ENCODE peak calls at places on chromosome 19, in nine cellular contexts. One of them, this sample, is unnamed.
A peak's percentile ranks its signal among the peaks of the same experiment; 100 is the strongest.

GRCh38 chr19:6362351-6362801 is 1.0 kb downstream of the CLPP start:
- DNase-seq in fibroblast of mammary gland: peak; percentile 14
- DNase-seq in T1000: no peak
- DNase-seq in tibial artery: no peak
- DNase-seq in stimulated activated naive CD8-positive, alpha-beta T cell treated with anti-CD3 and anti-CD28 coated beads, Interleukin-15, Interleukin-2, amounts not matched to agents 100 U/mL and 50 U/mL, for 24 hours: peak; percentile 43
- DNase-seq in stimulated activated CD8-positive, alpha-beta memory T cell treated with anti-CD3 and anti-CD28 coated beads, Interleukin-12 subunit alpha, Interleukin-12 subunit beta, amount 100 ng/mL, for 1 hour: peak; percentile 4
- DNase-seq in AG09319: no peak
- DNase-seq in left ventricle myocardium inferior: no peak
- DNase-seq in HEK293T: no peak
- DNase-seq in this sample: no peak

GRCh38 chr19:54190942-54191670 is at the start of gene TSEN34:
- DNase-seq in fibroblast of mammary gland: peak; percentile 70
- DNase-seq in T1000: peak; percentile 91
- DNase-seq in tibial artery: peak; percentile 86
- DNase-seq in stimulated activated naive CD8-positive, alpha-beta T cell treated with anti-CD3 and anti-CD28 coated beads, Interleukin-15, Interleukin-2, amounts not matched to agents 100 U/mL and 50 U/mL, for 24 hours: peak; percentile 90
- DNase-seq in stimulated activated CD8-positive, alpha-beta memory T cell treated with anti-CD3 and anti-CD28 coated beads, Interleukin-12 subunit alpha, Interleukin-12 subunit beta, amount 100 ng/mL, for 1 hour: peak; percentile 75
- DNase-seq in AG09319: peak; percentile 42
- DNase-seq in left ventricle myocardium inferior: peak; percentile 88
- DNase-seq in HEK293T: peak; percentile 71
- DNase-seq in this sample: no peak

GRCh38 chr19:11269408-11269807 is 7.1 kb upstream of the DOCK6 start:
- DNase-seq in fibroblast of mammary gland: peak; percentile 50
- DNase-seq in T1000: no peak
- DNase-seq in tibial artery: no peak
- DNase-seq in stimulated activated naive CD8-positive, alpha-beta T cell treated with anti-CD3 and anti-CD28 coated beads, Interleukin-15, Interleukin-2, amounts not matched to agents 100 U/mL and 50 U/mL, for 24 hours: no peak
- DNase-seq in stimulated activated CD8-positive, alpha-beta memory T cell treated with anti-CD3 and anti-CD28 coated beads, Interleukin-12 subunit alpha, Interleukin-12 subunit beta, amount 100 ng/mL, for 1 hour: no peak
- DNase-seq in AG09319: no peak
- DNase-seq in left ventricle myocardium inferior: no peak
- DNase-seq in HEK293T: no peak
- DNase-seq in this sample: peak; percentile 68

GRCh38 chr19:45153339-45154063 is 7.3 kb downstream of the NKPD1 start:
- DNase-seq in fibroblast of mammary gland: peak; percentile 56
- DNase-seq in T1000: no peak
- DNase-seq in tibial artery: no peak
- DNase-seq in stimulated activated naive CD8-positive, alpha-beta T cell treated with anti-CD3 and anti-CD28 coated beads, Interleukin-15, Interleukin-2, amounts not matched to agents 100 U/mL and 50 U/mL, for 24 hours: peak; percentile 51
- DNase-seq in stimulated activated CD8-positive, alpha-beta memory T cell treated with anti-CD3 and anti-CD28 coated beads, Interleukin-12 subunit alpha, Interleukin-12 subunit beta, amount 100 ng/mL, for 1 hour: no peak
- DNase-seq in AG09319: no peak
- DNase-seq in left ventricle myocardium inferior: peak; percentile 46
- DNase-seq in HEK293T: peak; percentile 71
- DNase-seq in this sample: no peak

GRCh38 chr19:29076963-29077362 is 136.0 kb downstream of the UQCRFS1 start:
- DNase-seq in fibroblast of mammary gland: no peak
- DNase-seq in T1000: no peak
- DNase-seq in tibial artery: no peak
- DNase-seq in stimulated activated naive CD8-positive, alpha-beta T cell treated with anti-CD3 and anti-CD28 coated beads, Interleukin-15, Interleukin-2, amounts not matched to agents 100 U/mL and 50 U/mL, for 24 hours: no peak
- DNase-seq in stimulated activated CD8-positive, alpha-beta memory T cell treated with anti-CD3 and anti-CD28 coated beads, Interleukin-12 subunit alpha, Interleukin-12 subunit beta, amount 100 ng/mL, for 1 hour: no peak
- DNase-seq in AG09319: no peak
- DNase-seq in left ventricle myocardium inferior: no peak
- DNase-seq in HEK293T: no peak
- DNase-seq in this sample: no peak

GRCh38 chr19:46737761-46738171 is 8.1 kb upstream of the FKRP start:
- DNase-seq in fibroblast of mammary gland: no peak
- DNase-seq in T1000: no peak
- DNase-seq in tibial artery: no peak
- DNase-seq in stimulated activated naive CD8-positive, alpha-beta T cell treated with anti-CD3 and anti-CD28 coated beads, Interleukin-15, Interleukin-2, amounts not matched to agents 100 U/mL and 50 U/mL, for 24 hours: no peak
- DNase-seq in stimulated activated CD8-positive, alpha-beta memory T cell treated with anti-CD3 and anti-CD28 coated beads, Interleukin-12 subunit alpha, Interleukin-12 subunit beta, amount 100 ng/mL, for 1 hour: no peak
- DNase-seq in AG09319: no peak
- DNase-seq in left ventricle myocardium inferior: no peak
- DNase-seq in HEK293T: no peak
- DNase-seq in this sample: no peak

GRCh38 chr19:14619404-14619803 is 36.5 kb downstream of the CLEC17A start:
- DNase-seq in fibroblast of mammary gland: no peak
- DNase-seq in T1000: no peak
- DNase-seq in tibial artery: no peak
- DNase-seq in stimulated activated naive CD8-positive, alpha-beta T cell treated with anti-CD3 and anti-CD28 coated beads, Interleukin-15, Interleukin-2, amounts not matched to agents 100 U/mL and 50 U/mL, for 24 hours: no peak
- DNase-seq in stimulated activated CD8-positive, alpha-beta memory T cell treated with anti-CD3 and anti-CD28 coated beads, Interleukin-12 subunit alpha, Interleukin-12 subunit beta, amount 100 ng/mL, for 1 hour: no peak
- DNase-seq in AG09319: no peak
- DNase-seq in left ventricle myocardium inferior: no peak
- DNase-seq in HEK293T: no peak
- DNase-seq in this sample: no peak

GRCh38 chr19:50717891-50718254 is 1.7 kb downstream of the SHANK1 start:
- DNase-seq in fibroblast of mammary gland: no peak
- DNase-seq in T1000: no peak
- DNase-seq in tibial artery: no peak
- DNase-seq in stimulated activated naive CD8-positive, alpha-beta T cell treated with anti-CD3 and anti-CD28 coated beads, Interleukin-15, Interleukin-2, amounts not matched to agents 100 U/mL and 50 U/mL, for 24 hours: no peak
- DNase-seq in stimulated activated CD8-positive, alpha-beta memory T cell treated with anti-CD3 and anti-CD28 coated beads, Interleukin-12 subunit alpha, Interleukin-12 subunit beta, amount 100 ng/mL, for 1 hour: no peak
- DNase-seq in AG09319: no peak
- DNase-seq in left ventricle myocardium inferior: no peak
- DNase-seq in HEK293T: no peak
- DNase-seq in this sample: no peak

GRCh38 chr19:16066611-16067104 is 9.6 kb upstream of the TPM4 start:
- DNase-seq in fibroblast of mammary gland: peak; percentile 86
- DNase-seq in T1000: no peak
- DNase-seq in tibial artery: no peak
- DNase-seq in stimulated activated naive CD8-positive, alpha-beta T cell treated with anti-CD3 and anti-CD28 coated beads, Interleukin-15, Interleukin-2, amounts not matched to agents 100 U/mL and 50 U/mL, for 24 hours: peak; percentile 58
- DNase-seq in stimulated activated CD8-positive, alpha-beta memory T cell treated with anti-CD3 and anti-CD28 coated beads, Interleukin-12 subunit alpha, Interleukin-12 subunit beta, amount 100 ng/mL, for 1 hour: peak; percentile 35
- DNase-seq in AG09319: no peak
- DNase-seq in left ventricle myocardium inferior: no peak
- DNase-seq in HEK293T: no peak
- DNase-seq in this sample: peak; percentile 76

GRCh38 chr19:49469828-49470614 is 4.0 kb upstream of the FLT3LG start:
- DNase-seq in fibroblast of mammary gland: no peak
- DNase-seq in T1000: no peak
- DNase-seq in tibial artery: no peak
- DNase-seq in stimulated activated naive CD8-positive, alpha-beta T cell treated with anti-CD3 and anti-CD28 coated beads, Interleukin-15, Interleukin-2, amounts not matched to agents 100 U/mL and 50 U/mL, for 24 hours: peak; percentile 89
- DNase-seq in stimulated activated CD8-positive, alpha-beta memory T cell treated with anti-CD3 and anti-CD28 coated beads, Interleukin-12 subunit alpha, Interleukin-12 subunit beta, amount 100 ng/mL, for 1 hour: peak; percentile 55
- DNase-seq in AG09319: no peak
- DNase-seq in left ventricle myocardium inferior: no peak
- DNase-seq in HEK293T: no peak
- DNase-seq in this sample: no peak

GRCh38 chr19:6199240-6199983 is 63.9 kb downstream of the ACSBG2 start:
- DNase-seq in fibroblast of mammary gland: peak; percentile 98
- DNase-seq in T1000: peak; percentile 97
- DNase-seq in tibial artery: peak; percentile 97
- DNase-seq in stimulated activated naive CD8-positive, alpha-beta T cell treated with anti-CD3 and anti-CD28 coated beads, Interleukin-15, Interleukin-2, amounts not matched to agents 100 U/mL and 50 U/mL, for 24 hours: peak; percentile 99
- DNase-seq in stimulated activated CD8-positive, alpha-beta memory T cell treated with anti-CD3 and anti-CD28 coated beads, Interleukin-12 subunit alpha, Interleukin-12 subunit beta, amount 100 ng/mL, for 1 hour: peak; percentile 100
- DNase-seq in AG09319: peak; percentile 98
- DNase-seq in left ventricle myocardium inferior: peak; percentile 99
- DNase-seq in HEK293T: peak; percentile 100
- DNase-seq in this sample: peak; percentile 91

GRCh38 chr19:3507371-3508120 is 1.4 kb downstream of the FZR1 start:
- DNase-seq in fibroblast of mammary gland: no peak
- DNase-seq in T1000: no peak
- DNase-seq in tibial artery: no peak
- DNase-seq in stimulated activated naive CD8-positive, alpha-beta T cell treated with anti-CD3 and anti-CD28 coated beads, Interleukin-15, Interleukin-2, amounts not matched to agents 100 U/mL and 50 U/mL, for 24 hours: peak; percentile 35
- DNase-seq in stimulated activated CD8-positive, alpha-beta memory T cell treated with anti-CD3 and anti-CD28 coated beads, Interleukin-12 subunit alpha, Interleukin-12 subunit beta, amount 100 ng/mL, for 1 hour: no peak
- DNase-seq in AG09319: no peak
- DNase-seq in left ventricle myocardium inferior: no peak
- DNase-seq in HEK293T: no peak
- DNase-seq in this sample: no peak

GRCh38 chr19:29673451-29674371 is 8.4 kb downstream of the PLEKHF1 start:
- DNase-seq in fibroblast of mammary gland: no peak
- DNase-seq in T1000: no peak
- DNase-seq in tibial artery: no peak
- DNase-seq in stimulated activated naive CD8-positive, alpha-beta T cell treated with anti-CD3 and anti-CD28 coated beads, Interleukin-15, Interleukin-2, amounts not matched to agents 100 U/mL and 50 U/mL, for 24 hours: no peak
- DNase-seq in stimulated activated CD8-positive, alpha-beta memory T cell treated with anti-CD3 and anti-CD28 coated beads, Interleukin-12 subunit alpha, Interleukin-12 subunit beta, amount 100 ng/mL, for 1 hour: no peak
- DNase-seq in AG09319: no peak
- DNase-seq in left ventricle myocardium inferior: no peak
- DNase-seq in HEK293T: no peak
- DNase-seq in this sample: no peak